ENCODE peak calls at places on chromosomes 6 and 20, in seven cellular contexts. G, W, X, O, L, C and N are unnamed samples.

GRCh38 chr6:105560611-105561066 is 157.8 kb upstream of the PREP start:
- DNase-seq in G (no peak), W (no peak), X (no peak), O (no peak), L (no peak), C (no peak), N (no peak)

GRCh38 chr6:160030103-160030502 is 61.2 kb downstream of the IGF2R start:
- DNase-seq in G (peak; percentile 84), W (no peak), X (peak; percentile 95), O (peak; percentile 37), L (no peak), C (no peak), N (no peak)

GRCh38 chr6:69881322-69882151 is 15.2 kb downstream of the COL19A1 start:
- DNase-seq in G (no peak), W (no peak), X (no peak), O (no peak), L (no peak), C (no peak), N (no peak)

GRCh38 chr6:14634072-14634471 is 516.5 kb downstream of the CD83 start:
- DNase-seq in G (no peak), W (no peak), X (no peak), O (no peak), L (peak; percentile 27), C (no peak), N (no peak)

GRCh38 chr6:4450237-4450636 is 314.9 kb upstream of the ECI2 start:
- DNase-seq in G (no peak), W (no peak), X (no peak), O (no peak), L (no peak), C (no peak), N (no peak)

GRCh38 chr20:33387177-33387576 is 14.1 kb downstream of the CDK5RAP1 start:
- DNase-seq in G (no peak), W (no peak), X (no peak), O (no peak), L (peak; percentile 32), C (no peak), N (no peak)

GRCh38 chr6:75611011-75611701 is 9.5 kb downstream of the SENP6 start:
- DNase-seq in G (no peak), W (no peak), X (no peak), O (no peak), L (no peak), C (no peak), N (no peak)

GRCh38 chr6:86791476-86791875 is 145.9 kb upstream of the HTR1E start:
- DNase-seq in G (no peak), W (no peak), X (no peak), O (no peak), L (no peak), C (no peak), N (no peak)

GRCh38 chr6:158686791-158687381 is 37.0 kb downstream of the SYTL3 start:
- DNase-seq in G (no peak), W (peak; percentile 27), X (no peak), O (no peak), L (no peak), C (no peak), N (no peak)

GRCh38 chr6:40896696-40897095 is 142.3 kb downstream of the UNC5CL start:
- DNase-seq in G (no peak), W (no peak), X (no peak), O (no peak), L (no peak), C (no peak), N (no peak)

GRCh38 chr6:40893021-40893420 is 146.0 kb downstream of the UNC5CL start:
- DNase-seq in G (no peak), W (no peak), X (no peak), O (no peak), L (peak; percentile 16), C (no peak), N (no peak)

GRCh38 chr6:40898073-40898472 is 140.9 kb downstream of the UNC5CL start:
- DNase-seq in G (no peak), W (no peak), X (no peak), O (no peak), L (no peak), C (no peak), N (no peak)

GRCh38 chr6:40897390-40898003 is 141.5 kb downstream of the UNC5CL start:
- DNase-seq in G (peak; percentile 72), W (no peak), X (no peak), O (no peak), L (no peak), C (no peak), N (no peak)

DNA sequence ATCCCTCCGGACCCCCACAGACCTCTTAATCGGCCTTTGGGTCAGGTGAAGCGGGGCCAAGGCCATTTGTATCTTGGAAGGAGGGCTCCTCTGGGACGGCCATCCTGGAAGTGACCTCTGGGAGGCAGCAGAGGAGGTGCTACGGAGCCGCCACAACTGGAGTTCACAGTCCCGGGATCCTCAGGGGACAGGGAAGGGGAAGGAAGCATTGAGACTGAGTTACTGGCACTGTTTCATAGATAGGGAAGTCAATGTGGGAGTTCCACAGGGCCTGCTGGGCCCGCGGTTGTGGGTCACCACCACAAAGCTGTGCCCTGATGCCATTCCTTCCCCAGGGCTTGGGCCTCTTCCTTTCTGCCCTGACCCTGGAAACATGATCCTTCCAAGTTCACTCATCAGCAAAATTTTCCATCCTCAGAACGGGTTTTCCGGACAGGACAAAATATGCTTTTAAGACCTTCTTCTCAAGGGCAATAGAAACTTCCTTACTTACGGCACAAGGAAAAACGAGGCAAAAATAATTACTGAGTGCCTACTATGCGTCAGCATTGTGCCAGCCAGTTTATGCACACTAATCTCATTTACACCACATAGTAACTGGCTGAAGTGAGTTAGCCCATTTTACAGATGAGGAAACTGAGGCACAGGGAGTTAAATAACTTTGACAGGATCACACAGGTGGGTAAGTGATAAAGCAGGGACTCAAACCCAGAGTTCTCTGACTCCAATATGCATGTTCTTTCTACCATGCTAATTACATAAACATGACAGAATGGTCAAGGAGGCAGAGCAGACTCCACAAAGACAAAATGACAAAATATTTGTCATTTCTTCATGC is 143.8 kb downstream of the UNC5CL start:
- DNase-seq in G (peak; percentile 70), W (no peak), X (peak; percentile 67), O (peak; percentile 89), L (peak; percentile 25), C (peak; percentile 13), N (peak; percentile 61)
- H3K4me1 ChIP-seq in G (peaks cover 37% of the 10 kb centered on the region), W (no peaks in the 10 kb centered on the region), X (peaks cover 6% of the 10 kb centered on the region), O (no peaks in the 10 kb centered on the region), L (no peaks in the 10 kb centered on the region), C (no peaks in the 10 kb centered on the region), N (no peaks in the 10 kb centered on the region)

DNA sequence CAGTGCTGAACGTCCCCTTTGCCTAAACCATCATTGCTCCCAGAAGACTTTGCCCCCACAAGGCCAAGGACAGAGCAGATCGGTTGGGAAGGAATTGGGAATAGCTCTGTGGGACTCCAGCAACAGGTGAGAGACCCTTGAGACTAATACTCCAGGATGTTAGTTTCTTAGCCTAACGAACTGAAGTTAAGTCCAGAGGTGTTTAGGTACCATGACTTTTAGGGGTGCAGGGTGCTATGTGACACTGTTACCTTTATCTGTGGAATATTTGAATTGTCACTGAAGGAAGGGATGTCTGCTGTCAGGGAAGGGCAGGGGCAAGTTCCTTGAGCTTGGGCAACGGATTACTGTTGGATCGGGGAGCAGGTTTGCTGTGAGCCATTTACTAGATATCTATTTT is 1.9 kb downstream of the BLCAP start:
- DNase-seq in G (no peak), W (no peak), X (no peak), O (no peak), L (no peak), C (no peak), N (no peak)
- H3K4me1 ChIP-seq in G (peaks cover 21% of the 10 kb centered on the region), W (peaks cover 41% of the 10 kb centered on the region), X (peaks cover 44% of the 10 kb centered on the region), O (peaks cover 43% of the 10 kb centered on the region), L (peaks cover 37% of the 10 kb centered on the region), C (peaks cover 8% of the 10 kb centered on the region), N (peaks cover 9% of the 10 kb centered on the region)

GRCh38 chr6:42049116-42049809 is 1.1 kb upstream of the TAF8 start:
- DNase-seq in G (peak; percentile 61), W (peak; percentile 21), X (no peak), O (peak; percentile 15), L (peak; percentile 76), C (peak; percentile 15), N (no peak)
- H3K4me1 ChIP-seq in G (peaks cover 38% of the 10 kb centered on the region), W (peaks cover 65% of the 10 kb centered on the region), X (peaks cover 23% of the 10 kb centered on the region), O (peaks cover 21% of the 10 kb centered on the region), L (peaks cover 57% of the 10 kb centered on the region), C (peaks cover 29% of the 10 kb centered on the region), N (peaks cover 14% of the 10 kb centered on the region)

DNA sequence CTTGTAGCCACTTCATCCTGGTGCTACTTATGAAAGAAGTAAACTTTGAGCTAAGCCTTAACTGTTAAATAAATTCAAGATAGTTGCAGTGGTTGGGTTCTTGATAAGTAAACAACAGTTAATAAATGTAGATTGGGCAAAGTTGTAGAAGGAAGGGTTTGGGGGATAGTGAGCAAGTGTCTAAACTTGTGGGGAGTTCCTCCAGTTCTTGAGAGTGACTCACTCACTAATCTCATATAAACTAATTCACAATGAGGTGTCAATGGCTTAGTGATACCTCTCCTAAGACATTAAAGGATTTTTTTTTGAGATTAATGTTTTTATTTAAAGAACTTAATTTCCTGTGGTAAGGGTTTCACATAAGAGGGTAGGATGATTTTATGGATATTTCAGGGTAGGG is 507.4 kb downstream of the BMP2 start:
- DNase-seq in G (no peak), W (no peak), X (no peak), O (no peak), L (no peak), C (no peak), N (no peak)
- H3K4me1 ChIP-seq in G (no peaks in the 10 kb centered on the region), W (no peaks in the 10 kb centered on the region), X (no peaks in the 10 kb centered on the region), O (no peaks in the 10 kb centered on the region), L (no peaks in the 10 kb centered on the region), C (no peaks in the 10 kb centered on the region), N (no peaks in the 10 kb centered on the region)

DNA sequence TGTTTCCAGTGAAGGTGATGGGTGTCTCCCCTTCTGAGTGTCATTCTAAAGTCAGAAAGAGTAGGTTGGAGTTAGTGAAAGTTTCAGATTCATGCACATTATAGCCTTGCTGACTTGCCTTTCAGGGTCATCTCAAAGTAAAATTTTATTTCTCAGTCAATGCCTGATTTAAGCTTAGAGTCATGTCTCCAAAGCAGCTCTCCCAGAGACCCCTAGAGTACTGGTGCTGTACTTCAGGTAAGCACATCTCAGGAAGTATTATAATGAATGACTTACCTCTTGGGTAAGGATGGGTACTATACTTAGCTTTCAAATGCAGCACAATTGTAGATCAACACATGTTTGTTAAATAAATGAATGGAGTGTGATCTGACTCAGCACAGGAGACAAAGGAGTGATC is 116.0 kb downstream of the TBX18 start:
- DNase-seq in G (no peak), W (no peak), X (no peak), O (peak; percentile 4), L (no peak), C (no peak), N (no peak)
- H3K4me1 ChIP-seq in G (no peaks in the 10 kb centered on the region), W (no peaks in the 10 kb centered on the region), X (peaks cover 48% of the 10 kb centered on the region), O (no peaks in the 10 kb centered on the region), L (no peaks in the 10 kb centered on the region), C (no peaks in the 10 kb centered on the region), N (no peaks in the 10 kb centered on the region)

GRCh38 chr6:137226682-137227081 is 7.5 kb upstream of the IFNGR1 start:
- DNase-seq in G (no peak), W (no peak), X (no peak), O (no peak), L (no peak), C (no peak), N (no peak)
- H3K4me1 ChIP-seq in G (peaks cover 4% of the 10 kb centered on the region), W (peaks cover 58% of the 10 kb centered on the region), X (no peaks in the 10 kb centered on the region), O (no peaks in the 10 kb centered on the region), L (peaks cover 67% of the 10 kb centered on the region), C (peaks cover 10% of the 10 kb centered on the region), N (no peaks in the 10 kb centered on the region)